ENCODE peak calls at places on chromosome 13, in six cellular contexts. M is GM20000, D is astrocyte of the spinal cord, I is breast epithelium, B is GM12865, W is AG10803. Y is an unnamed sample.

GRCh38 chr13:20492641-20493040 is 33.0 kb downstream of the CRYL1 start:
- DNase-seq in M (peak; percentile 55), D (no peak), I (no peak), B (peak; percentile 65), W (no peak), Y (peak; percentile 61)

GRCh38 chr13:70923863-70924752 is 815.9 kb upstream of the KLHL1 start:
- DNase-seq in M (no peak), D (peak; percentile 22), I (no peak), B (no peak), W (no peak), Y (no peak)

GRCh38 chr13:113836917-113837553 is 26.8 kb downstream of the GAS6 start:
- DNase-seq in M (peak; percentile 46), D (peak; percentile 94), I (no peak), B (peak; percentile 39), W (peak; percentile 96), Y (peak; percentile 46)

GRCh38 chr13:53631511-53631910 is 602.9 kb downstream of the OLFM4 start:
- DNase-seq in M (no peak), D (no peak), I (no peak), B (no peak), W (no peak), Y (no peak)

GRCh38 chr13:86976521-86977324 is 694.4 kb upstream of the SLITRK5 start:
- DNase-seq in M (no peak), D (peak; percentile 12), I (no peak), B (no peak), W (no peak), Y (no peak)

GRCh38 chr13:44629465-44630183 is 53.5 kb upstream of the TSC22D1 start:
- DNase-seq in M (no peak), D (no peak), I (no peak), B (no peak), W (peak; percentile 92), Y (no peak)

GRCh38 chr13:29937836-29938235 is 87.4 kb upstream of the UBL3 start:
- DNase-seq in M (no peak), D (no peak), I (no peak), B (peak; percentile 20), W (no peak), Y (no peak)

GRCh38 chr13:55464222-55464621 is 1676.5 kb upstream of the PRR20A start:
- DNase-seq in M (no peak), D (no peak), I (no peak), B (no peak), W (no peak), Y (no peak)

GRCh38 chr13:75437582-75438318 is 44.2 kb downstream of the TBC1D4 start:
- DNase-seq in M (no peak), D (peak; percentile 73), I (no peak), B (no peak), W (peak; percentile 44), Y (no peak)

GRCh38 chr13:65461590-65461989 is 1768.5 kb downstream of the PCDH9 start:
- DNase-seq in M (no peak), D (peak; percentile 47), I (no peak), B (peak; percentile 7), W (no peak), Y (no peak)

GRCh38 chr13:46992383-46992952 is 95.6 kb upstream of the HTR2A start:
- DNase-seq in M (peak; percentile 16), D (no peak), I (no peak), B (peak; percentile 62), W (peak; percentile 12), Y (no peak)

GRCh38 chr13:108346376-108346775 is 76.9 kb downstream of the TNFSF13B start:
- DNase-seq in M (no peak), D (no peak), I (no peak), B (no peak), W (no peak), Y (no peak)

GRCh38 chr13:28022848-28023518 is 34.5 kb upstream of the URAD start:
- DNase-seq in M (no peak), D (peak; percentile 7), I (no peak), B (no peak), W (peak; percentile 28), Y (no peak)

GRCh38 chr13:60112771-60113170 is 51.0 kb downstream of the DIAPH3 start:
- DNase-seq in M (no peak), D (peak; percentile 30), I (no peak), B (no peak), W (peak; percentile 40), Y (no peak)

GRCh38 chr13:43848250-43848649 is 31.3 kb downstream of the CCDC122 start:
- DNase-seq in M (no peak), D (peak; percentile 32), I (no peak), B (no peak), W (peak; percentile 89), Y (no peak)

GRCh38 chr13:86581711-86582110 is 782.5 kb upstream of the SLITRK6 start:
- DNase-seq in M (no peak), D (peak; percentile 64), I (no peak), B (no peak), W (no peak), Y (no peak)

GRCh38 chr13:51584731-51585191 is 499 bp downstream of the WDFY2 start:
- DNase-seq in M (peak; percentile 70), D (peak; percentile 65), I (peak; percentile 60), B (peak; percentile 82), W (peak; percentile 31), Y (peak; percentile 70)

GRCh38 chr13:42645717-42646116 is 71.8 kb downstream of the TNFSF11 start:
- DNase-seq in M (no peak), D (no peak), I (no peak), B (peak; percentile 23), W (no peak), Y (peak; percentile 17)

GRCh38 chr13:31282741-31283455 is 83.1 kb downstream of the B3GLCT start:
- DNase-seq in M (no peak), D (peak; percentile 74), I (no peak), B (peak; percentile 3), W (no peak), Y (no peak)

GRCh38 chr13:36681894-36682624 is 8.2 kb downstream of the SERTM1 start:
- DNase-seq in M (no peak), D (no peak), I (no peak), B (no peak), W (no peak), Y (no peak)

GRCh38 chr13:34523401-34523800 is 418.7 kb upstream of the NBEA start:
- DNase-seq in M (no peak), D (no peak), I (no peak), B (no peak), W (peak; percentile 42), Y (no peak)

GRCh38 chr13:50989476-50989875 is 79.9 kb downstream of the RNASEH2B start:
- DNase-seq in M (no peak), D (peak; percentile 33), I (no peak), B (no peak), W (no peak), Y (no peak)

GRCh38 chr13:27919299-27919933 is 384 bp upstream of the PDX1 start:
- DNase-seq in M (peak; percentile 82), D (peak; percentile 12), I (no peak), B (peak; percentile 38), W (no peak), Y (peak; percentile 81)

GRCh38 chr13:76792680-76793334 is 93.4 kb downstream of the KCTD12 start:
- DNase-seq in M (no peak), D (peak; percentile 63), I (no peak), B (no peak), W (peak; percentile 74), Y (no peak)

GRCh38 chr13:86402500-86402899 is 603.3 kb upstream of the SLITRK6 start:
- DNase-seq in M (no peak), D (no peak), I (no peak), B (no peak), W (no peak), Y (no peak)

GRCh38 chr13:43300817-43301216 is 277.4 kb downstream of the DNAJC15 start:
- DNase-seq in M (no peak), D (no peak), I (no peak), B (no peak), W (peak; percentile 98), Y (no peak)

GRCh38 chr13:110524484-110525254 is 36.9 kb downstream of the RAB20 start:
- DNase-seq in M (no peak), D (no peak), I (no peak), B (no peak), W (no peak), Y (no peak)

GRCh38 chr13:49820591-49821215 is 28.2 kb upstream of the KPNA3 start:
- DNase-seq in M (no peak), D (no peak), I (no peak), B (no peak), W (no peak), Y (no peak)

DNA sequence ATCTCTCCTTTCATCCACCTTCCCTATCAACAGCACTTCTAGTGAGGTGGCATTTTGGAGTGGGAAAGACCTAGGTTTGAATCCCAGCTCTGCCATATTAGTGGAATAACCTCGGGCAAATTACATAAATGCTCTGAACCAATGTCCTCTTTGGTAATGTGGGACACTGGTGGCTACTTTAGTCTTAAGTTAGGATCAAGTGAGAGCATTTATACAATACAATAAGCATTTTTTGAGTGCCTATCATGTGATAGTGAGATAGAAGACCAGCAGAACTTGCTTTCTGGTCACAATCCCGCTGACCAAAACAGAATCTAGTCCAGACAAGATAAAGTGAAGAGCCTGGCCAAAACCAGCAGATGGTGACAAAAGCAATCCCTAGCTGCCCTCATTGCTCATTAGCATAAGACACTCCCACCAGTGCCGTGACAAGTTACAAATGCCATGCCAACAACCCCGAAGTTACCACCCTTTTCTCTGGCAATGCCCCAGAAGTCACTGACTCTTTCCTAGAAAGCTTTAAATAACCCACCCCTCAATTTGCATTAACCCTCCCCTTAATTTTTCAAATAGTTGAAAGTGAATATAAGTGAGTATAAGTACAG is 28.8 kb upstream of the KPNA3 start:
- DNase-seq in M (no peak), D (no peak), I (no peak), B (peak; percentile 19), W (peak; percentile 4), Y (no peak)
- TF ChIP-seq CTCF in M (no peak), D (no peak), I (no peak), B (no peak), W (peak; percentile 14), Y (peak; percentile 4)

DNA sequence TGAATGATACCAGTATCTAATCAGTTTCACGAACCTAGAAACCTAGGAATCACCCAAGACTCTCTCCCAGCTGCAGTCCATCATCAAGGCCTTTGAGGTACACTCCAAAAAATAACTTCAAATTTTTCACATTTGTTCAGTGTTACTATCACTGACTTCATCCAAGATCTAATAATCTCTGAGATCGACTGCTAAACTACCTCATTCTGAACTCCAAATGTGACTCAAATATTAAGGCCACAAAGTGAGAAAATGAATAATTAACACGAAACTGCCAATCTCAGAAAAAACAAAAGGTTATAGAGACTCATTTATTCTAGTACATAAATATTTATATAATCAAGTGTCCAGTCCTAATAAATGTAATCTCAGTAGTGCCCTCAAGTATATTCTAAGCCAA is 430.3 kb upstream of the ATXN8OS start:
- DNase-seq in M (no peak), D (no peak), I (no peak), B (no peak), W (no peak), Y (no peak)
- TF ChIP-seq CTCF in M (no peak), D (no peak), I (no peak), B (no peak), W (no peak), Y (no peak)

DNA sequence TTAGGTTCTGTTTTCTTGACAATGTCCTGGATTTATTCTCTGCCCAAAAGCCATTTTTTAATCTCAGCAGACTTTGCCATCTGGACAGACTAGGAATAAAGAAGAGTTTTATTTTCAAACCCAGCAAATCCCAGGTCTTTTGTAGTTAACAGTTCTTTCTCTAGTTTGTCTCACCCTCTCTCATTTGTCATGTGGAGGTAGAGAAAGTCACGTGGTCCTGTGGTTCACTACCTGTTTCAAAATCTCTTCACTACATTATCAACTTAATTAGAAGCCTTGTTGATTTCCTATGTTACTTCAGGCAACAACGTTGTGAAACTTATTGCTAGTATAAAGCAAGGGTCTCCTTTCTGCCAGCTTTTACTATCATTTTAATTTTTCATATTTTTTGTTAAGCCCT is 1222.6 kb downstream of the EFNB2 start:
- DNase-seq in M (no peak), D (no peak), I (no peak), B (no peak), W (no peak), Y (no peak)
- TF ChIP-seq CTCF in M (no peak), D (no peak), I (no peak), B (no peak), W (no peak), Y (no peak)

GRCh38 chr13:61255035-61255796 is 160.4 kb downstream of the PCDH20 start:
- DNase-seq in M (no peak), D (peak; percentile 8), I (no peak), B (no peak), W (no peak), Y (no peak)
- TF ChIP-seq CTCF in M (no peak), D (peak; percentile 39), I (no peak), B (peak; percentile 1), W (no peak), Y (no peak)